ENCODE peak calls at places on chromosomes 11 and 22, in seven cellular contexts. X, O, C, Y, N, K and H are unnamed samples.

GRCh38 chr11:69924308-69925161 is 105.3 kb upstream of the FGF3 start:
- DNase-seq in X (no peak), O (peak; percentile 1), C (no peak), Y (no peak), N (no peak), K (no peak), H (no peak)

GRCh38 chr11:127567237-127567932 is 566.8 kb upstream of the KIRREL3 start:
- DNase-seq in X (no peak), O (no peak), C (no peak), Y (no peak), N (no peak), K (no peak), H (no peak)

GRCh38 chr11:11555228-11555627 is 66.6 kb downstream of the GALNT18 start:
- DNase-seq in X (peak; percentile 62), O (peak; percentile 33), C (peak; percentile 81), Y (no peak), N (peak; percentile 38), K (no peak), H (peak; percentile 63)

GRCh38 chr11:65927904-65928397 is 8.7 kb downstream of the DRAP1 start:
- DNase-seq in X (no peak), O (no peak), C (no peak), Y (no peak), N (peak; percentile 55), K (no peak), H (peak; percentile 64)

GRCh38 chr22:20514658-20515406 is 7.4 kb downstream of the MED15 start:
- DNase-seq in X (peak; percentile 90), O (no peak), C (no peak), Y (no peak), N (no peak), K (no peak), H (no peak)

GRCh38 chr11:64251986-64252837 is 882 bp downstream of the PLCB3 start:
- DNase-seq in X (peak; percentile 74), O (no peak), C (peak; percentile 85), Y (peak; percentile 58), N (peak; percentile 78), K (no peak), H (no peak)

GRCh38 chr11:125166347-125166841 is 1.8 kb downstream of the PKNOX2 start:
- DNase-seq in X (peak; percentile 74), O (peak; percentile 40), C (no peak), Y (peak; percentile 42), N (no peak), K (peak; percentile 80), H (no peak)

GRCh38 chr11:7034019-7034418 is 13.7 kb downstream of the NLRP14 start:
- DNase-seq in X (no peak), O (no peak), C (no peak), Y (no peak), N (no peak), K (no peak), H (no peak)

GRCh38 chr11:95456704-95457491 is 225.9 kb upstream of the SESN3 start:
- DNase-seq in X (no peak), O (no peak), C (no peak), Y (no peak), N (no peak), K (no peak), H (no peak)

GRCh38 chr22:31497148-31497938 is 1.0 kb downstream of the SFI1 start:
- DNase-seq in X (no peak), O (no peak), C (no peak), Y (no peak), N (no peak), K (no peak), H (no peak)

GRCh38 chr11:114448749-114449484 is 9.7 kb downstream of the REXO2 start:
- DNase-seq in X (no peak), O (no peak), C (no peak), Y (no peak), N (no peak), K (no peak), H (no peak)

GRCh38 chr11:12453243-12453642 is 75.9 kb downstream of the PARVA start:
- DNase-seq in X (no peak), O (no peak), C (no peak), Y (peak; percentile 3), N (no peak), K (no peak), H (no peak)

GRCh38 chr11:129333873-129334272 is 41.8 kb upstream of the BARX2 start:
- DNase-seq in X (no peak), O (no peak), C (no peak), Y (no peak), N (no peak), K (no peak), H (no peak)

GRCh38 chr11:134950692-134951304 is 538.8 kb upstream of the B3GAT1 start:
- DNase-seq in X (no peak), O (no peak), C (no peak), Y (no peak), N (no peak), K (no peak), H (no peak)

GRCh38 chr22:23246982-23247766 is 66.9 kb downstream of the BCR start:
- DNase-seq in X (peak; percentile 31), O (no peak), C (no peak), Y (no peak), N (no peak), K (no peak), H (no peak)

GRCh38 chr11:62573006-62573591 is 592 bp downstream of the EEF1G start:
- DNase-seq in X (no peak), O (no peak), C (peak; percentile 67), Y (no peak), N (no peak), K (no peak), H (no peak)

GRCh38 chr22:36761553-36762240 is 14.2 kb downstream of the IFT27 start:
- DNase-seq in X (no peak), O (no peak), C (peak; percentile 17), Y (no peak), N (no peak), K (no peak), H (peak; percentile 20)

GRCh38 chr22:48332438-48333322 is 1495.0 kb downstream of the BRD1 start:
- DNase-seq in X (peak; percentile 42), O (no peak), C (no peak), Y (no peak), N (no peak), K (no peak), H (no peak)

GRCh38 chr11:43852057-43852636 is 28.5 kb upstream of the ALKBH3 start:
- DNase-seq in X (no peak), O (peak; percentile 56), C (no peak), Y (peak; percentile 33), N (peak; percentile 62), K (no peak), H (no peak)

GRCh38 chr11:129598378-129598777 is 217.3 kb upstream of the TMEM45B start:
- DNase-seq in X (no peak), O (no peak), C (no peak), Y (no peak), N (no peak), K (no peak), H (no peak)

DNA sequence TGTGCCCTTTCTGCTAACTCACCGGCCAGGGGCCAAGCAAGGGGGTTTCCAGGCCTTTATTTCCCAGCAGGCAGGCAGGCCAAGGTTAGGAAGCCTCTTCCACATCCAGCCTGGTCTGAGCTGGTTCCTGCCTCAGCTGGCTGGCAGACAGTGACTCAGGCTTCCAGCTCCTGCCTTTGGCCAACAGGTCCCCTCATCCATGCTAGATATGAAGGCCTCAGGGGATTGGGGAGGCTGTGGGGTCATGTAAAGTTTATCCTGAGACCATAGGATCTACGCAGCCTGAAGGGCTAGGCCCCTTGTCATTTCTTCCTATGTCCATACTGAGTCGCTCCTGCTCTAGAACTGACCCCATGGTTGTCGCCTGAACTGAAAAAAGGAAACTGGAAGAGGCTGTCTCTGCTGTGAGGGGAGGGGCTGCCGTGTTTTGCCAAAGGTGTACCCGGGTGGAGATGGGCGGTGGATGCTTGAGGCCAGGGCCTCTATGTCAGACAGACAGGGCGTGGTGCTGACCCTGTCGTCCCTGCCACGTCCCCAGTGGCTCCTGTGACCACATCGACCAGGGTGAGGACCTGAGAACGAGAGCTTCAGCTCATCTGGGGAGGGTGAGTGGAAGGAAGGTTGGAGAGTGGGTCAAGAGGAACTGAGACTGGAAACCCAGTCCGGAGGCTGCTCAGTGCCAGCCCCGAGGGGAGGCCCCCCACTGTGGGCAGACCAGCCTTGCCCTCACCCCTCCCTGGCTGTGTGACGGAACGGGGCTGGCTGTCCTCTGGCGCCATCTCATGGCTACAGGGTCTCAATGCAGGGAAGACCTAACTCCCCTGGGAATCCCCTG is 17.0 kb downstream of the P2RY6 start:
- DNase-seq in X (peak; percentile 85), O (peak; percentile 68), C (peak; percentile 84), Y (peak; percentile 64), N (peak; percentile 65), K (no peak), H (peak; percentile 90)
- H3K4me3 ChIP-seq in X (peak overlapping the region; percentile 46), O (peak overlapping the region; percentile 37), C (peak overlapping the region; percentile 21), Y (no peak overlapping the region), N (no peak overlapping the region), K (no peak overlapping the region), H (no peak overlapping the region)

DNA sequence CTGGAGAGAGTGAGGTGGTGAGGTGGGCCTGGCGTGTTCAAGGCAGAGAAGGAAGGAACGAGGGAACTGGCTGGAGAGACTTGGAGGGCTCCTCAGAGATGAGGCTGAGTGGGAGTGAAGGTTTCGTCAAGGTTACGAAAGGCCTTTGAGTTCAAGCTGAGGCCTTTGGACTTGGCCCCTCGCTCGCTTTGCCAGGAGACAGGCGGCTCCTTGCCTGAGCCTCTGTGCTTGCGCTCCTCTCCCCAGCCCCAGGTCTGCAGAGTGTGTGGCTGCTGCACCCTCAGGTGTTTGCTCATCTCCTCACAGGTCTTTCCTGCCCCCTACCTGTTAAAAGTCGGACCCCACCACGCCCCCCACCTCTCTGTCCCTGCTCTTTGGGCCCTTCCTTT is 91.6 kb downstream of the ATXN10 start:
- DNase-seq in X (no peak), O (no peak), C (no peak), Y (no peak), N (no peak), K (no peak), H (no peak)
- H3K27ac ChIP-seq in X (no peak overlapping the region), O (no peak overlapping the region), C (no peak overlapping the region), Y (no peak overlapping the region), N (no peak overlapping the region), K (no peak overlapping the region), H (no peak overlapping the region)

GRCh38 chr11:116427903-116428637 is 344.7 kb downstream of the BUD13 start:
- DNase-seq in X (no peak), O (no peak), C (no peak), Y (peak; percentile 56), N (no peak), K (no peak), H (no peak)

GRCh38 chr11:116424615-116425261 is 348.0 kb downstream of the BUD13 start:
- DNase-seq in X (no peak), O (no peak), C (no peak), Y (no peak), N (no peak), K (no peak), H (no peak)

GRCh38 chr11:116428638-116428975 is 344.2 kb downstream of the BUD13 start:
- DNase-seq in X (no peak), O (no peak), C (no peak), Y (no peak), N (no peak), K (no peak), H (no peak)

GRCh38 chr11:116427337-116427902 is 345.4 kb downstream of the BUD13 start:
- DNase-seq in X (no peak), O (no peak), C (no peak), Y (no peak), N (no peak), K (no peak), H (no peak)

GRCh38 chr11:116426761-116427160 is 346.0 kb downstream of the BUD13 start:
- DNase-seq in X (no peak), O (no peak), C (no peak), Y (no peak), N (no peak), K (no peak), H (no peak)
- H3K27me3 ChIP-seq in X (peaks cover under 1% of the 10 kb centered on the region), O (no peaks in the 10 kb centered on the region), C (no peaks in the 10 kb centered on the region), Y (no peaks in the 10 kb centered on the region), N (peaks cover 26% of the 10 kb centered on the region), K (no peaks in the 10 kb centered on the region), H (no peaks in the 10 kb centered on the region)

GRCh38 chr11:74755395-74755995 is 6.8 kb downstream of the RNF169 start:
- DNase-seq in X (no peak), O (no peak), C (no peak), Y (no peak), N (no peak), K (no peak), H (no peak)
- H3K4me3 ChIP-seq in X (no peak overlapping the region), O (no peak overlapping the region), C (no peak overlapping the region), Y (no peak overlapping the region), N (no peak overlapping the region), K (no peak overlapping the region), H (no peak overlapping the region)